ENCODE peak calls at places on chromosome 2, in five cellular contexts. One of them, this sample, is unnamed.

GRCh38 chr2:224162122-224162521 is 123.0 kb upstream of the SERPINE2 start:
- DNase-seq in progenitor cell of endocrine pancreas: no peak
- DNase-seq in kidney: no peak
- DNase-seq in bronchial epithelial cell: peak; percentile 56
- DNase-seq in lung: no peak
- DNase-seq in this sample: no peak

GRCh38 chr2:229412686-229413085 is 141.6 kb upstream of the PID1 start:
- DNase-seq in kidney: no peak
- DNase-seq in bronchial epithelial cell: no peak
- DNase-seq in progenitor cell of endocrine pancreas: no peak
- DNase-seq in lung: no peak
- DNase-seq in this sample: no peak

GRCh38 chr2:5125017-5125730 is 567.0 kb upstream of the SOX11 start:
- DNase-seq in bronchial epithelial cell: no peak
- DNase-seq in kidney: no peak
- DNase-seq in lung: no peak
- DNase-seq in progenitor cell of endocrine pancreas: no peak
- DNase-seq in this sample: no peak

GRCh38 chr2:176443941-176444340 is 174.7 kb downstream of the MTX2 start:
- DNase-seq in progenitor cell of endocrine pancreas: no peak
- DNase-seq in kidney: no peak
- DNase-seq in lung: no peak
- DNase-seq in bronchial epithelial cell: no peak
- DNase-seq in this sample: no peak

GRCh38 chr2:131040661-131041401 is 52.4 kb downstream of the FAM168B start:
- DNase-seq in progenitor cell of endocrine pancreas: no peak
- DNase-seq in bronchial epithelial cell: no peak
- DNase-seq in lung: no peak
- DNase-seq in kidney: no peak
- DNase-seq in this sample: no peak

GRCh38 chr2:47262657-47263056 is 107.5 kb upstream of the STPG4 start:
- DNase-seq in lung: no peak
- DNase-seq in progenitor cell of endocrine pancreas: no peak
- DNase-seq in bronchial epithelial cell: no peak
- DNase-seq in kidney: no peak
- DNase-seq in this sample: no peak

GRCh38 chr2:73859721-73860586 is 31.2 kb downstream of the STAMBP start:
- DNase-seq in kidney: no peak
- DNase-seq in progenitor cell of endocrine pancreas: no peak
- DNase-seq in lung: no peak
- DNase-seq in bronchial epithelial cell: peak; percentile 87
- DNase-seq in this sample: no peak

GRCh38 chr2:183207110-183207509 is 82.9 kb downstream of the NUP35 start:
- DNase-seq in lung: no peak
- DNase-seq in kidney: no peak
- DNase-seq in bronchial epithelial cell: no peak
- DNase-seq in progenitor cell of endocrine pancreas: no peak
- DNase-seq in this sample: no peak

GRCh38 chr2:85446296-85447221 is 28.0 kb downstream of the SH2D6 start:
- DNase-seq in progenitor cell of endocrine pancreas: no peak
- DNase-seq in lung: no peak
- DNase-seq in kidney: no peak
- DNase-seq in bronchial epithelial cell: no peak
- DNase-seq in this sample: no peak

GRCh38 chr2:187917535-187917934 is 363.3 kb upstream of the TFPI start:
- DNase-seq in lung: no peak
- DNase-seq in bronchial epithelial cell: peak; percentile 5
- DNase-seq in kidney: no peak
- DNase-seq in progenitor cell of endocrine pancreas: no peak
- DNase-seq in this sample: no peak

GRCh38 chr2:124027182-124027581 is 2.1 kb downstream of the CNTNAP5 start:
- DNase-seq in progenitor cell of endocrine pancreas: no peak
- DNase-seq in lung: no peak
- DNase-seq in bronchial epithelial cell: peak; percentile 62
- DNase-seq in kidney: no peak
- DNase-seq in this sample: no peak

GRCh38 chr2:142973822-142974207 is 96.4 kb downstream of the KYNU start:
- DNase-seq in bronchial epithelial cell: peak; percentile 94
- DNase-seq in kidney: no peak
- DNase-seq in lung: no peak
- DNase-seq in progenitor cell of endocrine pancreas: no peak
- DNase-seq in this sample: no peak

GRCh38 chr2:105617631-105618350 is 126.9 kb upstream of the NCK2 start:
- DNase-seq in lung: no peak
- DNase-seq in bronchial epithelial cell: peak; percentile 88
- DNase-seq in kidney: no peak
- DNase-seq in progenitor cell of endocrine pancreas: no peak
- DNase-seq in this sample: no peak

GRCh38 chr2:221310720-221311119 is 261.4 kb downstream of the EPHA4 start:
- DNase-seq in progenitor cell of endocrine pancreas: no peak
- DNase-seq in kidney: no peak
- DNase-seq in lung: no peak
- DNase-seq in bronchial epithelial cell: no peak
- DNase-seq in this sample: no peak

GRCh38 chr2:172364261-172364660 is 63.1 kb upstream of the ITGA6 start:
- DNase-seq in kidney: no peak
- DNase-seq in progenitor cell of endocrine pancreas: no peak
- DNase-seq in bronchial epithelial cell: no peak
- DNase-seq in lung: no peak
- DNase-seq in this sample: no peak

GRCh38 chr2:43013821-43014345 is 212.5 kb downstream of the ZFP36L2 start:
- DNase-seq in progenitor cell of endocrine pancreas: no peak
- DNase-seq in lung: no peak
- DNase-seq in bronchial epithelial cell: no peak
- DNase-seq in kidney: no peak
- DNase-seq in this sample: no peak

GRCh38 chr2:226609361-226609760 is 190.3 kb downstream of the IRS1 start:
- DNase-seq in lung: no peak
- DNase-seq in bronchial epithelial cell: no peak
- DNase-seq in progenitor cell of endocrine pancreas: no peak
- DNase-seq in kidney: no peak
- DNase-seq in this sample: no peak

GRCh38 chr2:17538844-17539554 is 1.5 kb upstream of the VSNL1 start:
- DNase-seq in progenitor cell of endocrine pancreas: peak; percentile 66
- DNase-seq in lung: peak; percentile 79
- DNase-seq in kidney: peak; percentile 83
- DNase-seq in bronchial epithelial cell: peak; percentile 87
- DNase-seq in this sample: peak; percentile 84

GRCh38 chr2:57434429-57434828 is 612.2 kb upstream of the VRK2 start:
- DNase-seq in bronchial epithelial cell: no peak
- DNase-seq in progenitor cell of endocrine pancreas: no peak
- DNase-seq in lung: no peak
- DNase-seq in kidney: no peak
- DNase-seq in this sample: no peak

GRCh38 chr2:68643011-68643873 is at the start of gene PROKR1:
- DNase-seq in progenitor cell of endocrine pancreas: peak; percentile 52
- DNase-seq in lung: peak; percentile 31
- DNase-seq in kidney: peak; percentile 79
- DNase-seq in bronchial epithelial cell: no peak
- DNase-seq in this sample: peak; percentile 74

GRCh38 chr2:12177052-12177994 is 430.9 kb downstream of the LPIN1 start:
- DNase-seq in bronchial epithelial cell: peak; percentile 57
- DNase-seq in lung: no peak
- DNase-seq in kidney: peak; percentile 81
- DNase-seq in progenitor cell of endocrine pancreas: no peak
- DNase-seq in this sample: no peak

GRCh38 chr2:180524458-180524857 is 455.9 kb upstream of the UBE2E3 start:
- DNase-seq in bronchial epithelial cell: no peak
- DNase-seq in lung: no peak
- DNase-seq in kidney: no peak
- DNase-seq in progenitor cell of endocrine pancreas: no peak
- DNase-seq in this sample: no peak

GRCh38 chr2:233422050-233422639 is 67.9 kb downstream of the DGKD start:
- DNase-seq in bronchial epithelial cell: peak; percentile 75
- DNase-seq in progenitor cell of endocrine pancreas: no peak
- DNase-seq in kidney: no peak
- DNase-seq in lung: peak; percentile 93
- DNase-seq in this sample: peak; percentile 54

GRCh38 chr2:68734688-68735525 is at the start of gene ARHGAP25:
- DNase-seq in kidney: no peak
- DNase-seq in lung: no peak
- DNase-seq in progenitor cell of endocrine pancreas: no peak
- DNase-seq in bronchial epithelial cell: no peak
- DNase-seq in this sample: no peak

GRCh38 chr2:196365132-196365531 is 193.8 kb upstream of the STK17B start:
- DNase-seq in kidney: no peak
- DNase-seq in bronchial epithelial cell: no peak
- DNase-seq in progenitor cell of endocrine pancreas: no peak
- DNase-seq in lung: no peak
- DNase-seq in this sample: no peak

GRCh38 chr2:44942304-44943030 is 965 bp downstream of the SIX3 start:
- DNase-seq in lung: no peak
- DNase-seq in progenitor cell of endocrine pancreas: no peak
- DNase-seq in bronchial epithelial cell: no peak
- DNase-seq in kidney: no peak
- DNase-seq in this sample: no peak

GRCh38 chr2:61660511-61661388 is 122.6 kb upstream of the XPO1 start:
- DNase-seq in kidney: no peak
- DNase-seq in progenitor cell of endocrine pancreas: no peak
- DNase-seq in bronchial epithelial cell: no peak
- DNase-seq in lung: no peak
- DNase-seq in this sample: no peak

GRCh38 chr2:144102386-144102785 is 417.5 kb downstream of the ZEB2 start:
- DNase-seq in kidney: no peak
- DNase-seq in progenitor cell of endocrine pancreas: no peak
- DNase-seq in bronchial epithelial cell: peak; percentile 95
- DNase-seq in lung: no peak
- DNase-seq in this sample: no peak

GRCh38 chr2:121944072-121944829 is 188.8 kb downstream of the TSN start:
- DNase-seq in bronchial epithelial cell: peak; percentile 84
- DNase-seq in kidney: no peak
- DNase-seq in progenitor cell of endocrine pancreas: no peak
- DNase-seq in lung: no peak
- DNase-seq in this sample: no peak

GRCh38 chr2:139478191-139478914 is 698.2 kb upstream of the NXPH2 start:
- DNase-seq in kidney: no peak
- DNase-seq in progenitor cell of endocrine pancreas: no peak
- DNase-seq in lung: no peak
- DNase-seq in bronchial epithelial cell: no peak
- DNase-seq in this sample: no peak
- TF ChIP-seq CTCF in kidney: no peak
- TF ChIP-seq CTCF in progenitor cell of endocrine pancreas: no peak
- TF ChIP-seq CTCF in lung: no peak
- TF ChIP-seq CTCF in bronchial epithelial cell: no peak
- TF ChIP-seq CTCF in this sample: peak; percentile 37

GRCh38 chr2:209933499-209934458 is 68.7 kb upstream of the RPE start:
- DNase-seq in bronchial epithelial cell: peak; percentile 72
- DNase-seq in kidney: no peak
- DNase-seq in lung: peak; percentile 41
- DNase-seq in progenitor cell of endocrine pancreas: no peak
- DNase-seq in this sample: no peak

GRCh38 chr2:209940923-209941322 is 61.5 kb upstream of the RPE start:
- DNase-seq in lung: no peak
- DNase-seq in bronchial epithelial cell: no peak
- DNase-seq in progenitor cell of endocrine pancreas: no peak
- DNase-seq in kidney: no peak
- DNase-seq in this sample: no peak

GRCh38 chr2:209938906-209939305 is 63.5 kb upstream of the RPE start:
- DNase-seq in kidney: no peak
- DNase-seq in bronchial epithelial cell: peak; percentile 6
- DNase-seq in lung: no peak
- DNase-seq in progenitor cell of endocrine pancreas: no peak
- DNase-seq in this sample: no peak

GRCh38 chr2:209937893-209938292 is 64.5 kb upstream of the RPE start:
- DNase-seq in kidney: no peak
- DNase-seq in bronchial epithelial cell: no peak
- DNase-seq in progenitor cell of endocrine pancreas: no peak
- DNase-seq in lung: no peak
- DNase-seq in this sample: no peak

DNA sequence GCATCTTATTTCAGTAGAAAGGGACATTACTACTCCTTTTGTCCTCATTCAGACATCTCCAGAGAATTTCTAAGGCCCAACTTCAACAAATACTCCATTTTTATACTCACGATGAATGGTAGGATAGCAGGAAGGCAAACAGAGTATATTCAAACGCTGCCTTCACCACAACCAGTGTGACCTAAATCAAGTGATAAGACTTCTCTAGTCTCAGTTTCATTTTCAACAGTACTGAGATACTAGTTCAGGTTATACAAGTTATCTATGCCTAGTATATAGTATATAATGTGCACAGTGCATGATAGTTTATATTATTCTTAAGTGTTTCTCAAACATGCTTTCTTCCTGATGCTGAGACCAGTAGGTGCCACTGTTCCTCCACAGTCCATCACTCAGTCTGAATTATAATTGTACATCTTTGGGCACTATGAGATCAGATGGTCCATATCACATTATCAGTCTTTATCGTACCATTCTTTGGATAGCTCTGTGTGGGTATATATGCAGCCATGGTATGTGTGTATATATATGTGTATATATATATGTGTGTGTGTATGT is 66.3 kb upstream of the RPE start:
- DNase-seq in kidney: no peak
- DNase-seq in lung: no peak
- DNase-seq in bronchial epithelial cell: peak; percentile 22
- DNase-seq in progenitor cell of endocrine pancreas: no peak
- DNase-seq in this sample: no peak
- TF ChIP-seq CTCF in kidney: no peak
- TF ChIP-seq CTCF in lung: no peak
- TF ChIP-seq CTCF in bronchial epithelial cell: no peak
- TF ChIP-seq CTCF in progenitor cell of endocrine pancreas: no peak
- TF ChIP-seq CTCF in this sample: peak; percentile 46

DNA sequence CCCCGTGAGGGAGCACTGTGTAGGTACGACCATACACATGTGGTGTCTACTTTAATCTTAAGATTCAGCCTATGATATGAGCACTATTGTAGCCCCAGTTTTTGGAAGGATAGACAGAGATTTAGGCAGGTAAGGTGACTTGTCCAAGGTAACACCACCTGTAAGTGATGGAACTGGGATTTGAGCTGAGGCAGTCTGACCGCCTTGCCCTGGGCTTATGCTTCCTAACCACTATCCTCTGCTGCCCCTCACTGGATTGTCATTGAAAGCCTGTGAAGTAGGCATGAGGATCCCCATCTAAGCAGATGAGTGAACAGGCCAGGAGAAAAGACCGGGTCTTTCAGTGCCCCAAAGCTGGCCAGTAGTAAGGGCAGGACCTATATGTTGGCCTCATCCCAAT is 343.8 kb downstream of the CYRIA start:
- DNase-seq in bronchial epithelial cell: no peak
- DNase-seq in progenitor cell of endocrine pancreas: no peak
- DNase-seq in lung: no peak
- DNase-seq in kidney: no peak
- DNase-seq in this sample: no peak
- TF ChIP-seq CTCF in bronchial epithelial cell: no peak
- TF ChIP-seq CTCF in progenitor cell of endocrine pancreas: no peak
- TF ChIP-seq CTCF in lung: no peak
- TF ChIP-seq CTCF in kidney: no peak
- TF ChIP-seq CTCF in this sample: peak; percentile 40

GRCh38 chr2:160407393-160408204 is 86.0 kb downstream of the RBMS1 start:
- DNase-seq in lung: peak; percentile 54
- DNase-seq in bronchial epithelial cell: no peak
- DNase-seq in kidney: peak; percentile 87
- DNase-seq in progenitor cell of endocrine pancreas: peak; percentile 53
- DNase-seq in this sample: peak; percentile 77
- TF ChIP-seq CTCF in lung: no peak
- TF ChIP-seq CTCF in bronchial epithelial cell: no peak
- TF ChIP-seq CTCF in kidney: no peak
- TF ChIP-seq CTCF in progenitor cell of endocrine pancreas: no peak
- TF ChIP-seq CTCF in this sample: no peak